ENCODE peak calls at places on chromosomes 1 and 21, in ten cellular contexts. Q, Y, V, N, K, Z, M, A, L and W are unnamed samples.

GRCh38 chr1:25754421-25755195 is 45.4 kb upstream of the SELENON start:
- DNase-seq in M (no peak), Z (no peak), V (no peak), A (peak; percentile 15), Y (no peak), N (no peak), Q (no peak), L (no peak), K (no peak), W (no peak)

GRCh38 chr1:53061123-53061858 is 722 bp upstream of the PODN start:
- DNase-seq in Y (no peak), Z (no peak), M (no peak), K (no peak), A (no peak), L (no peak), Q (no peak), N (no peak), V (no peak), W (no peak)

GRCh38 chr1:196590012-196590708 is 18.1 kb downstream of the KCNT2 start:
- DNase-seq in L (no peak), Z (no peak), Q (no peak), N (no peak), Y (no peak), V (no peak), K (no peak), A (no peak), M (no peak), W (no peak)

GRCh38 chr1:203368624-203369451 is 17.9 kb upstream of the FMOD start:
- DNase-seq in Z (peak; percentile 70), N (peak; percentile 64), L (no peak), Q (no peak), K (no peak), Y (no peak), M (no peak), A (no peak), V (peak; percentile 73), W (peak; percentile 53)

GRCh38 chr1:220783453-220783852 is 3.3 kb upstream of the MTARC1 start:
- DNase-seq in V (no peak), L (no peak), A (no peak), M (no peak), Z (no peak), N (no peak), Y (no peak), K (no peak), Q (no peak), W (no peak)

GRCh38 chr21:38861989-38862683 is 56.4 kb downstream of the ETS2 start:
- DNase-seq in K (no peak), Q (no peak), Z (no peak), L (no peak), Y (peak; percentile 76), M (no peak), A (no peak), N (no peak), V (no peak), W (no peak)

GRCh38 chr1:150213170-150214098 is 22.5 kb downstream of the ANP32E start:
- DNase-seq in M (peak; percentile 97), Q (no peak), K (peak; percentile 94), Y (peak; percentile 92), V (peak; percentile 92), L (peak; percentile 95), Z (peak; percentile 95), N (peak; percentile 96), A (peak; percentile 80), W (no peak)

GRCh38 chr21:35050348-35051286 is 1.5 kb upstream of the RUNX1 start:
- DNase-seq in N (no peak), V (no peak), Y (no peak), L (no peak), Z (no peak), A (no peak), K (no peak), Q (peak; percentile 32), M (no peak), W (peak; percentile 35)

GRCh38 chr1:163870666-163871065 is 548.9 kb downstream of the NUF2 start:
- DNase-seq in L (no peak), Y (no peak), N (no peak), K (no peak), Z (no peak), V (peak; percentile 69), Q (peak; percentile 40), A (no peak), M (no peak), W (peak; percentile 57)

GRCh38 chr1:229792576-229792975 is 166.5 kb downstream of the URB2 start:
- DNase-seq in Q (no peak), V (peak; percentile 2), A (no peak), L (no peak), M (no peak), Z (no peak), K (no peak), Y (no peak), N (no peak), W (no peak)